ENCODE peak calls at places on chromosomes 12 and 14, in six cellular contexts. T is pancreas, W is left ventricle myocardium inferior, I is neuronal stem cell, C is hepatocyte, E is Peyer's patch. K is an unnamed sample.

GRCh38 chr12:108696996-108697290 is 34.4 kb downstream of the CORO1C start:
- DNase-seq in T (no peak), W (no peak), I (no peak), C (no peak), E (no peak), K (no peak)

GRCh38 chr14:53032161-53032803 is 81.4 kb upstream of the FERMT2 start:
- DNase-seq in T (peak; percentile 45), W (no peak), I (peak; percentile 5), C (no peak), E (no peak), K (no peak)

GRCh38 chr14:92613008-92613658 is 99.6 kb downstream of the RIN3 start:
- DNase-seq in T (no peak), W (peak; percentile 33), I (peak; percentile 40), C (no peak), E (peak; percentile 69), K (peak; percentile 65)

GRCh38 chr14:71610797-71611196 is 321.4 kb upstream of the RGS6 start:
- DNase-seq in T (no peak), W (no peak), I (no peak), C (no peak), E (no peak), K (no peak)

GRCh38 chr12:107336705-107337104 is 243.4 kb upstream of the CRY1 start:
- DNase-seq in T (no peak), W (no peak), I (no peak), C (no peak), E (no peak), K (no peak)

GRCh38 chr12:106301241-106301610 is 1.3 kb upstream of the TCP11L2 start:
- DNase-seq in T (no peak), W (no peak), I (no peak), C (no peak), E (no peak), K (no peak)

GRCh38 chr12:120692524-120693033 is 5.6 kb downstream of the MLEC start:
- DNase-seq in T (no peak), W (no peak), I (no peak), C (peak; percentile 17), E (no peak), K (no peak)

GRCh38 chr12:57852620-57853509 is 6.3 kb upstream of the CTDSP2 start:
- DNase-seq in T (no peak), W (peak; percentile 56), I (peak; percentile 72), C (peak; percentile 78), E (no peak), K (no peak)

GRCh38 chr14:77849711-77850110 is 49.8 kb downstream of the ADCK1 start:
- DNase-seq in T (no peak), W (no peak), I (no peak), C (no peak), E (no peak), K (no peak)

GRCh38 chr14:54919330-54919729 is 16.7 kb upstream of the GCH1 start:
- DNase-seq in T (no peak), W (no peak), I (no peak), C (no peak), E (no peak), K (no peak)

GRCh38 chr14:36520601-36521525 is 831 bp upstream of the NKX2-1 start:
- DNase-seq in T (no peak), W (no peak), I (peak; percentile 61), C (peak; percentile 61), E (no peak), K (no peak)

GRCh38 chr12:114408415-114408814 is 2.5 kb upstream of the TBX5 start:
- DNase-seq in T (no peak), W (no peak), I (no peak), C (no peak), E (no peak), K (no peak)

GRCh38 chr12:46430340-46430948 is 57.9 kb upstream of the SLC38A2 start:
- DNase-seq in T (no peak), W (no peak), I (no peak), C (peak; percentile 50), E (no peak), K (no peak)

GRCh38 chr14:103731481-103731880 is 15.9 kb downstream of the ZFYVE21 start:
- DNase-seq in T (no peak), W (no peak), I (no peak), C (no peak), E (no peak), K (no peak)

GRCh38 chr14:102192840-102193502 is 53.3 kb downstream of the WDR20 start:
- DNase-seq in T (no peak), W (no peak), I (no peak), C (no peak), E (no peak), K (no peak)

GRCh38 chr12:26271889-26272492 is 76.6 kb downstream of the SSPN start:
- DNase-seq in T (peak; percentile 62), W (peak; percentile 82), I (no peak), C (peak; percentile 82), E (peak; percentile 32), K (peak; percentile 86)

GRCh38 chr12:26273811-26274210 is 78.4 kb downstream of the SSPN start:
- DNase-seq in T (no peak), W (peak; percentile 31), I (no peak), C (no peak), E (no peak), K (no peak)

GRCh38 chr12:26275313-26276257 is 80.2 kb downstream of the SSPN start:
- DNase-seq in T (no peak), W (no peak), I (no peak), C (no peak), E (no peak), K (no peak)

GRCh38 chr12:26276709-26277108 is 81.3 kb downstream of the SSPN start:
- DNase-seq in T (no peak), W (no peak), I (no peak), C (no peak), E (no peak), K (no peak)

GRCh38 chr12:26274441-26275312 is 79.3 kb downstream of the SSPN start:
- DNase-seq in T (peak; percentile 87), W (peak; percentile 78), I (no peak), C (peak; percentile 92), E (peak; percentile 66), K (peak; percentile 76)
- H3K4me1 ChIP-seq in T (peaks cover 30% of the 10 kb centered on the region), W (peaks cover 57% of the 10 kb centered on the region), I (peaks cover 3% of the 10 kb centered on the region), C (peaks cover 31% of the 10 kb centered on the region), E (peaks cover 9% of the 10 kb centered on the region), K (peaks cover 26% of the 10 kb centered on the region)

DNA sequence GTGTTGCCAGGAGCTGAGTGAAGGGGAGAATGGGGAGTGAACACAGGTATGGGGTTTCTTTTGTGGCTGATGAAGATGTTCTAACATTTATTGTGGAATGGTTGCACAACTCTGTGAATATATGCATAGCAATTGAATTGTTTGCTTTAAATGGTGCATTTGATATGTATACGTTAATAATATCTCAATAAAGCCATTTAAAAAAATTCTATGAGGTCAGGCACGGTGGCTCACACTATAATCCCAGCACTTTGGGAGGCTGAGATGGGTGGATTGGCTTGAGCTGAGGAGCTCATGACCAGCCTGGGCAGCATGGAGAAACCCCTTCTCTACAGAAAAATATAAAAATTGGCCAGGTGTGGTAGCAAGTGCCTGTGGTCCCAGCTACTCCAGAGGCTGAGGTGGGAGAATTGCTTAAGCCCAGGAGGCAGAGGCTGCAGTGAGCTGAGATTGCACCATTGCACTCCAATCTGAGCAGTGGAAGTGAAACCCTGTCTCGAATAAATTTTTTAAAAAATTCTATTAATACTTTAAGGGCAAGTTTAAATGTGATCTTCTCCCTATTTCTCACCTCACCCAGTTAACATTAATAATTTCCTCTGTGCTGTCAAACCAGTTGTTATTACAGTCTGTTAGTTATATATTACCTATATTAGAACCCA is 65.3 kb downstream of the DENND5B start:
- DNase-seq in T (no peak), W (no peak), I (no peak), C (no peak), E (no peak), K (no peak)
- H3K4me3 ChIP-seq in T (no peak overlapping the region), W (no peak overlapping the region), I (no peak overlapping the region), C (no peak overlapping the region), E (no peak overlapping the region), K (no peak overlapping the region)

DNA sequence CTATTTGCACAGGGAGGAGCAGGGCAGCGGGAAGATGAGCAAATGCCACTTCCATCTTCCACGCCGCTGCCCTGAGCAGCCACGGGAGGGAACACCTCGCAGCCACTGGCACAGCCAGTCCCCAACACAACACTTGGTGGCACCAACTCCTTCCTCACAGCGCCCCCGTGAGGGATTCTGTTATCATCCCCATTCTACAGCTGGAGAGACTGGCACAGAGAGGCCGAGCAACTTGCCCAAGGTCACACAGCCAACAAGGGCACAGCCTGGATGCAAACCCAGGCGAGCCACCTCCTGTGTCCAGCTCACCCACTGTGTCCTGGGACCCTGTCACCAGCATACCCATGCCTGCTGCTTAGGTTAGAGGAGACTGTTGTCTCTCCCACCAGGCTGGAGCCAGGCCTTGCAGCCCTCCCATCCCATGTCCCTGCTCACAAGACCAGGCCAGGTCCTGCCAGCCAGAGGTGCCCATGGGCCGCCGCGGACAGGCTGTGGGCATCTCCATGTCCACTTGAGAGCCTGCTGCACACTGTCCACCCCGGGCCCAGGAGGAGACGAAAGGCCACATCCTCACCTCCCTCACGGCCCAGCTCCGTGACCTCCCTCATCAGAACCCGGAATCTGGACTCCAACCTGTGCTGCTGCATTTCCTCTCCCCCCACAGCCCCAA is 57.0 kb downstream of the NCOR2 start:
- DNase-seq in T (peak; percentile 52), W (no peak), I (no peak), C (no peak), E (no peak), K (no peak)
- H3K4me1 ChIP-seq in T (peaks cover 65% of the 10 kb centered on the region), W (peaks cover 100% of the 10 kb centered on the region), I (peaks cover 52% of the 10 kb centered on the region), C (peaks cover 67% of the 10 kb centered on the region), E (no peaks in the 10 kb centered on the region), K (peaks cover 40% of the 10 kb centered on the region)

GRCh38 chr12:14927267-14927666 is 11.1 kb downstream of the ERP27 start:
- DNase-seq in T (no peak), W (no peak), I (no peak), C (no peak), E (no peak), K (no peak)
- H3K4me3 ChIP-seq in T (no peak overlapping the region), W (no peak overlapping the region), I (no peak overlapping the region), C (no peak overlapping the region), E (no peak overlapping the region), K (no peak overlapping the region)

K was measured in mucosa of descending colon.